ENCODE peak calls at places on chromosomes 6 and 20, in ten cellular contexts. S is cardiac fibroblast, M is omental fat pad, Q is nephron progenitor cell, Z is HFFc6, I is MCF 10A, C is kidney epithelial cell, H is stomach, T is endodermal cell, P is type B pancreatic cell. W is an unnamed sample.

GRCh38 chr20:56463428-56463827 is 5.0 kb upstream of the RTF2 start:
- DNase-seq in S (no peak), M (no peak), Q (no peak), Z (no peak), I (no peak), C (no peak), H (no peak), T (no peak), P (no peak), W (no peak)

GRCh38 chr20:5001174-5002076 is at the start of gene SLC23A2:
- DNase-seq in S (no peak), M (no peak), Q (peak; percentile 61), Z (no peak), I (no peak), C (no peak), H (peak; percentile 61), T (peak; percentile 79), P (no peak), W (peak; percentile 55)

GRCh38 chr20:7459123-7459522 is 481.1 kb downstream of the HAO1 start:
- DNase-seq in S (peak; percentile 69), M (no peak), Q (no peak), Z (no peak), I (peak; percentile 42), C (no peak), H (no peak), T (no peak), P (no peak), W (no peak)

GRCh38 chr6:144083172-144083571 is 12.2 kb downstream of the SF3B5 start:
- DNase-seq in S (no peak), M (no peak), Q (no peak), Z (no peak), I (no peak), C (no peak), H (no peak), T (no peak), P (no peak), W (no peak)

GRCh38 chr6:35297541-35298481 is at the start of gene DEF6:
- DNase-seq in S (peak; percentile 79), M (no peak), Q (peak; percentile 82), Z (peak; percentile 82), I (peak; percentile 91), C (peak; percentile 50), H (peak; percentile 92), T (peak; percentile 96), P (peak; percentile 85), W (peak; percentile 77)

GRCh38 chr6:16964553-16965499 is 137.0 kb upstream of the STMND1 start:
- DNase-seq in S (peak; percentile 69), M (peak; percentile 59), Q (peak; percentile 84), Z (peak; percentile 80), I (peak; percentile 75), C (peak; percentile 12), H (peak; percentile 78), T (peak; percentile 96), P (peak; percentile 85), W (peak; percentile 85)

GRCh38 chr6:143243786-143244185 is 183.1 kb downstream of the AIG1 start:
- DNase-seq in S (no peak), M (no peak), Q (no peak), Z (no peak), I (no peak), C (no peak), H (no peak), T (no peak), P (no peak), W (no peak)

GRCh38 chr6:110537208-110538123 is 61.1 kb upstream of the SLC22A16 start:
- DNase-seq in S (peak; percentile 97), M (no peak), Q (no peak), Z (peak; percentile 93), I (peak; percentile 97), C (peak; percentile 96), H (no peak), T (no peak), P (no peak), W (no peak)

GRCh38 chr6:38216451-38216850 is 396.9 kb downstream of the ZFAND3 start:
- DNase-seq in S (no peak), M (no peak), Q (no peak), Z (no peak), I (no peak), C (no peak), H (no peak), T (peak; percentile 17), P (no peak), W (no peak)

GRCh38 chr20:21324126-21324525 is 21.0 kb downstream of the XRN2 start:
- DNase-seq in S (peak; percentile 4), M (no peak), Q (no peak), Z (no peak), I (no peak), C (no peak), H (no peak), T (no peak), P (no peak), W (no peak)

GRCh38 chr6:71043902-71044301 is 87.0 kb upstream of the B3GAT2 start:
- DNase-seq in S (peak; percentile 34), M (no peak), Q (no peak), Z (no peak), I (no peak), C (no peak), H (no peak), T (no peak), P (no peak), W (no peak)

GRCh38 chr6:30719791-30720737 is at the start of gene TUBB:
- DNase-seq in S (peak; percentile 99), M (peak; percentile 80), Q (peak; percentile 96), Z (peak; percentile 98), I (peak; percentile 99), C (peak; percentile 88), H (peak; percentile 98), T (peak; percentile 98), P (peak; percentile 97), W (peak; percentile 96)
- TF ChIP-seq CTCF in S (peak; percentile 5), M (no peak), Q (no peak), Z (no peak), I (no peak), C (no peak), H (no peak), T (peak; percentile 29), P (peak; percentile 46), W (peak; percentile 29)

DNA sequence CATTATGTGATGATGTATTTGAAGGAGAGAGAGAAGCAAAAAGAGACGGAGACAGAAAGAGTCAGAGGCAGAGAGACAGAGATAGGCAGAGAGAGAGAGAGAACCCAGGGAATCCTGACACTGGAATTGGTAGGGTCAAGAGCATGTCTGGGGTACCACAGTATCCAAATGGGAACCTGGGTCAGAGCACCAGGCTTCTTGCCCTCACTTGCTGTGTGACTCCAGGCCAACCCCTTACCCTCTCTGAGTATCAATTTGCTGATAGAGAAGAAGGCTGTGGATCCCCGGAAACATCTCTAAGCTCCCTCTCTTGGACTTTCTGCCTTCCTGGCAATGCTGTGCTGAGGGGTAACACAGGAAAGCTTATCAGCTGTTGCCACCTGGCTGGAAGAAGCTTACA is 385.3 kb upstream of the SULF2 start:
- DNase-seq in S (no peak), M (no peak), Q (no peak), Z (no peak), I (no peak), C (no peak), H (no peak), T (peak; percentile 31), P (no peak), W (no peak)
- TF ChIP-seq CTCF in S (no peak), M (no peak), Q (no peak), Z (no peak), I (no peak), C (no peak), H (no peak), T (no peak), P (no peak), W (no peak)

GRCh38 chr6:33670086-33670660 is 41.3 kb downstream of the UQCC2 start:
- DNase-seq in S (no peak), M (no peak), Q (no peak), Z (no peak), I (no peak), C (no peak), H (no peak), T (no peak), P (no peak), W (no peak)

GRCh38 chr6:33670971-33671370 is 40.5 kb downstream of the UQCC2 start:
- DNase-seq in S (no peak), M (no peak), Q (peak; percentile 49), Z (no peak), I (no peak), C (no peak), H (no peak), T (peak; percentile 84), P (no peak), W (no peak)

GRCh38 chr6:33673847-33674246 is 37.7 kb downstream of the UQCC2 start:
- DNase-seq in S (no peak), M (no peak), Q (no peak), Z (no peak), I (no peak), C (no peak), H (no peak), T (no peak), P (no peak), W (no peak)

GRCh38 chr6:33671381-33672072 is 40.0 kb downstream of the UQCC2 start:
- DNase-seq in S (no peak), M (no peak), Q (no peak), Z (no peak), I (no peak), C (no peak), H (no peak), T (no peak), P (no peak), W (no peak)

DNA sequence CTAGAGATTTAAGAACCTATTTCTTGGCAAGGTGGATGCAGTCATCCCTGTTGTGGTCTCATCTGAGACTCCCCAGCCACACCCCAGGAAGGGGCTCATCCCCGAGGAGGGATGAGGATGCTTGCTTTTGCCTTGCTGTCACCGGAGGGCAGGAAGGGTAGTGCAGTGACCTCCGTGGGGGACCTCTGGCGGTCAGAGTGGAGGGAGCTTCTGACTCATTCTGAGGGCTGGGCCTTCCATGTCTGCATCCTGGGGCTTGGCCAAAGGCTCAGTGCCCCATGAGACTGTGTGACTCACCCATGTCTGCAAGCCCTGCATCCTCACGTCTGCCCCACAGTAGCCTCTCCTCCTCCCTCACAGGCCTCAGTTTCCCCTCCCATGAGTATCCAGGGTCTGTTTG is 38.7 kb downstream of the UQCC2 start:
- DNase-seq in S (peak; percentile 97), M (peak; percentile 50), Q (peak; percentile 32), Z (peak; percentile 95), I (peak; percentile 96), C (peak; percentile 94), H (no peak), T (peak; percentile 88), P (no peak), W (no peak)
- TF ChIP-seq CTCF in S (peak; percentile 63), M (no peak), Q (no peak), Z (peak; percentile 79), I (peak; percentile 57), C (peak; percentile 73), H (no peak), T (peak; percentile 68), P (peak; percentile 63), W (no peak)

DNA sequence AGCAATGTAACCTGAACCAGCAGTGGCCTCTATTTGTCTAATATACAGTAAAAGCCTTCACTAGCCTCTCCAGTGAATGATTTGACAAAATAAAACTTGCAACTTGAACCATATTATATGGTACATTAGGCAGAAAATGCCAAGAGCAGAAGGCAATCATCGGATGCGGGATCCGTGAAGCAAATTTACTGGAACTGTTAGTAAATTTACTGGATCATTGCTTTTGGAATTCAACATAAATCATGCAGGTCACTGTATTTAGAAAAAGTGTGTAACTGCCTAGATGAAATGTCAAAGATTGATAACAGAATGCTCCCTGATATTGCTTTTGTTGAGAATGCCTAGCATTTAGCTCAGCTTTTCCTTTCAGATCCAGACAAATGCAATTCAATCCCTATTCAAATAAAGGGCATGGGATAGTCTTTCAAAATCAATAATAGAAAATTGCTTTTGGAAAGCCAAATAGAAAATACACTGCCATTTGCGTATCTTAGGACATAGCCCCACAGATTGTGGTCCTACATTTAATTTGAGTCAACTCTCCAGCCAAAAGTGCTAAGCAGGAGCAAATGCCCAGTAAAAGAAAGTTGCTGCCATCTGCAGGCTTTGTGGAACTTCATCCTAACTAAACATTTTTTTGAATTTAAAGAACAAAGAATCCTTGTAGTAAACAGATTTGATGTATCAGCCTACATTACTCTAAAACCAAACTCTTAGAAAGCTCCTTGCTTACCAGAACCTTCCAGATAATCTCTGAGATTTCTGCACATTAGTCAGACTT is 109.5 kb upstream of the HSF2 start:
- DNase-seq in S (peak; percentile 6), M (no peak), Q (no peak), Z (peak; percentile 4), I (peak; percentile 34), C (no peak), H (no peak), T (peak; percentile 60), P (no peak), W (no peak)
- TF ChIP-seq CTCF in S (no peak), M (no peak), Q (no peak), Z (peak; percentile 30), I (peak; percentile 20), C (peak; percentile 46), H (no peak), T (peak; percentile 73), P (peak; percentile 58), W (no peak)